ENCODE peak calls at places on chromosomes 16 and 17, in six cellular contexts. R, J, K, N, O and P are unnamed samples.

GRCh38 chr17:80029235-80029974 is 6.3 kb downstream of the TBC1D16 start:
- DNase-seq in N (peak; percentile 20), K (peak; percentile 90), J (peak; percentile 89), O (peak; percentile 76), R (peak; percentile 94), P (peak; percentile 65)

GRCh38 chr17:13601776-13602551 is at the start of gene HS3ST3A1:
- DNase-seq in J (no peak), R (peak; percentile 96), K (peak; percentile 85), O (peak; percentile 80), N (peak; percentile 10), P (peak; percentile 63)

GRCh38 chr17:48077555-48077954 is 23.7 kb downstream of the CBX1 start:
- DNase-seq in J (no peak), R (no peak), O (no peak), N (no peak), K (no peak), P (no peak)

GRCh38 chr16:85563515-85564276 is 49.4 kb upstream of the GSE1 start:
- DNase-seq in J (peak; percentile 61), R (peak; percentile 65), K (peak; percentile 34), O (peak; percentile 79), N (no peak), P (no peak)

GRCh38 chr16:30187971-30188561 is 4.7 kb downstream of the CORO1A start:
- DNase-seq in R (no peak), J (no peak), K (no peak), O (no peak), N (no peak), P (no peak)

GRCh38 chr16:23403547-23403946 is 49.4 kb downstream of the COG7 start:
- DNase-seq in R (no peak), N (no peak), K (no peak), J (no peak), O (no peak), P (no peak)

GRCh38 chr16:49598386-49599170 is 225.0 kb downstream of the C16orf78 start:
- DNase-seq in O (no peak), K (no peak), R (no peak), N (no peak), J (no peak), P (no peak)

GRCh38 chr16:29729116-29729521 is 16.7 kb downstream of the C16orf54 start:
- DNase-seq in R (peak; percentile 73), O (no peak), N (peak; percentile 52), J (no peak), K (peak; percentile 56), P (peak; percentile 18)

GRCh38 chr16:54926166-54926838 is 4.4 kb upstream of the IRX5 start:
- DNase-seq in N (peak; percentile 77), O (no peak), K (peak; percentile 64), R (peak; percentile 76), J (no peak), P (no peak)
- H3K4me3 ChIP-seq in N (peak overlapping the region; percentile 2), O (no peak overlapping the region), K (peak overlapping the region; percentile 70), R (peak overlapping the region; percentile 16), J (no peak overlapping the region), P (peak overlapping the region; percentile 78)

GRCh38 chr16:86597126-86597879 is 19.0 kb downstream of the FOXL1 start:
- DNase-seq in J (no peak), R (no peak), N (no peak), O (no peak), K (no peak), P (no peak)
- TF ChIP-seq CTCF in J (no peak), R (no peak), N (no peak), O (no peak), K (no peak), P (no peak)

GRCh38 chr17:81364278-81365147 is 30.7 kb upstream of the BAHCC1 start:
- DNase-seq in K (no peak), R (no peak), O (no peak), N (no peak), J (no peak), P (no peak)
- H3K4me3 ChIP-seq in K (no peak overlapping the region), R (no peak overlapping the region), O (no peak overlapping the region), N (no peak overlapping the region), J (no peak overlapping the region), P (no peak overlapping the region)

DNA sequence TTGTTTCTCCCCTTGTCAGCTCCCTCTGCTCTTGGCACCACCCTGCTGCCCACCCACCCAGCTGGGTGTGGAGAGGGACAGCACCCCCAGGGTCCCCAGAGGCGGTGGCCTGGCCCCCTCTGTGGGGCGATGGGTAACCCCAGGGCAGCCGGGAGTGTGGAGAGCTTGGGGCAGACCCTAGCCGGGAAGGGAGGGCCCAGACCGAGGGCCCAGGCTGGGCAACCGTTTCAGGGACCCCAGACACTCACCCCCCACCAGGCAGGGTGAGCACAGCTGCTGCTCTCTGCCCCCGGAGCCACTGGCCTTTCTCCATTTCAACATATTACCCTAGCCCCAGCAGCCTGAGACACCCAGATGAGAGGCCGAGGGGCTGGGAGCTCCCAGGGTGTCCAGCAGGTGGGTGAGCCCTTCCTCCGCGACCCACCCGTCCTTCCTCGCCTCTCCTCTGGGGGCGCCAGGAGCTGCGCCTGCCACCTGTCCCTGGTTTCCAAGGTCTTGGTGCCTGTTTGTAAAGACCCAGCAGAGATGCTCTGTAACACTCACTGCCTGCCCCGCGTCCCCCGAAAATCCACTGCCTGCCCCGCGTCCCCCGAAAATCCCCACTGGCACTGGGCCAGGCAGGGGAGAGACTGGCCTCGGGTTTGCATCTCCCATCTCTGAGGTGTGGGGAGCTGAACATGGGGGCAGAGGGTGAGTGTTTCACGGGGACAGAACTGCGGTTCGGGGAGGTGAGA is 45.4 kb downstream of the BAHCC1 start:
- DNase-seq in N (no peak), O (no peak), K (no peak), J (no peak), R (no peak), P (no peak)
- TF ChIP-seq CTCF in N (peak; percentile 44), O (no peak), K (peak; percentile 38), J (peak; percentile 10), R (peak; percentile 43), P (peak; percentile 60)

DNA sequence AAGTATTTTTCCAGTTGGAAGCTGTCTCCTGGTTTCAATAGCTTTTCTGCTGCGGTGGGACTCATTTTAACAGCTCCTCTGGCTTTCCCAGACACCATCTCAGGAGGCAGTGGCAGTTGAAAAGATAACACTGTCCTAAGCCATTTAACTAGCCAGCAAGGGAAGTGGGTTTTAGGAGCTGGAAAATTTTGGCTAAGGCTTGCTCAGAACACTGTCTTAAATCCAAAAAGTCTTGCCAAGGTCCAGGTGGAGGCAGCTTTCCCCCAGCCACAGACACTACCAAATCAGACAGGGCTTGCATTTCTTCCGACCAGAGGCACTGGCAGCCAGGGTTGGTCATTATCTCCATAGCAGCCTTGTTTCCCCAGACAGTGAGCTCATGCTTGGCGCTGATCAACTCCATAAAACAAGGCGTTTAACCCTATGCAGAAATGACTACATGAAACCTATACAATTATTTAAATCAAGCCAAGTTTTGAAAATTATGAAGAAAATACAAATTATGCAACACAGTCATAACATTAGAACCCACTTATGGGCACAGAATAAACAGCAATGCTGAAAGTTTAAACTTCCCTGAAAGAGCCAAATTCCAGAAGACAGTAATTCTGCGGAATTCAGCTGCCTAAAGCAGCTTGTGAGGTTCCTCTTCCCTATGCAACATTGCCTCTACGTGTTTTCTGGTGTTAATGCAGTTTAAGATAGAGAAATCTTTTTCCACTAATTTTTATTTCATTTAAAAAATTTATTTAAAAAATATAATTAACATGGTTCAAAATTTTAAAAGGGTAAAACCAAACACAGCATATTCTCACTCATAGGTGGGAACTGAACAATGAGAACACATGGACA is 25.0 kb downstream of the GABARAPL2 start:
- DNase-seq in K (peak; percentile 77), O (peak; percentile 60), N (peak; percentile 20), R (peak; percentile 79), J (no peak), P (peak; percentile 53)
- H3K4me3 ChIP-seq in K (no peak overlapping the region), O (no peak overlapping the region), N (no peak overlapping the region), R (no peak overlapping the region), J (no peak overlapping the region), P (no peak overlapping the region)

GRCh38 chr17:82257473-82257872 is 16.0 kb downstream of the CSNK1D start:
- DNase-seq in J (no peak), N (peak; percentile 22), R (peak; percentile 45), K (no peak), O (peak; percentile 40), P (no peak)

GRCh38 chr17:82252511-82253178 is 20.9 kb downstream of the CSNK1D start:
- DNase-seq in N (no peak), J (no peak), K (no peak), R (no peak), O (no peak), P (no peak)

GRCh38 chr17:82253179-82253544 is 20.3 kb downstream of the CSNK1D start:
- DNase-seq in R (no peak), J (no peak), N (no peak), K (no peak), O (no peak), P (no peak)

GRCh38 chr17:82256242-82256894 is 17.1 kb downstream of the CSNK1D start:
- DNase-seq in N (no peak), O (no peak), K (no peak), R (no peak), J (no peak), P (no peak)

GRCh38 chr17:82255573-82255972 is 17.9 kb downstream of the CSNK1D start:
- DNase-seq in O (no peak), R (no peak), K (no peak), N (no peak), J (no peak), P (no peak)
- TF ChIP-seq CTCF in O (no peak), R (no peak), K (no peak), N (no peak), J (no peak), P (no peak)